ENCODE peak calls at places on chromosome 12, in six cellular contexts. M is HL-60, J is upper lobe of left lung, F is foreskin fibroblast, K is sigmoid colon, N is left ventricle myocardium inferior. U is an unnamed sample.

GRCh38 chr12:103884316-103884715 is 43.3 kb upstream of the NT5DC3 start:
- DNase-seq in M (no peak), J (no peak), F (peak), K (no peak), N (no peak), U (no peak)

GRCh38 chr12:95303476-95303875 is 85.9 kb downstream of the VEZT start:
- DNase-seq in M (no peak), J (no peak), F (peak), K (no peak), N (no peak), U (no peak)

GRCh38 chr12:28176295-28176694 is 14.0 kb upstream of the CCDC91 start:
- DNase-seq in M (no peak), J (no peak), F (no peak), K (no peak), N (no peak), U (no peak)

GRCh38 chr12:20508362-20508761 is 140.0 kb downstream of the PDE3A start:
- DNase-seq in M (no peak), J (no peak), F (no peak), K (no peak), N (no peak), U (no peak)

GRCh38 chr12:22687677-22688076 is 62.7 kb downstream of the ETNK1 start:
- DNase-seq in M (no peak), J (no peak), F (peak), K (no peak), N (no peak), U (no peak)

GRCh38 chr12:104653730-104654328 is 197.1 kb downstream of the CHST11 start:
- DNase-seq in M (no peak), J (no peak), F (no peak), K (no peak), N (no peak), U (no peak)

GRCh38 chr12:34396006-34396860 is 373.9 kb downstream of the ALG10 start:
- DNase-seq in M (no peak), J (peak), F (no peak), K (peak), N (peak), U (peak)

GRCh38 chr12:109199324-109199723 is 82.9 kb downstream of the ACACB start:
- DNase-seq in M (no peak), J (no peak), F (no peak), K (no peak), N (no peak), U (no peak)

GRCh38 chr12:2013111-2013510 is 8.9 kb upstream of the DCP1B start:
- DNase-seq in M (no peak), J (no peak), F (no peak), K (no peak), N (no peak), U (no peak)

GRCh38 chr12:8123124-8123888 is at the start of gene CLEC4A:
- DNase-seq in M (no peak), J (no peak), F (no peak), K (no peak), N (no peak), U (no peak)

GRCh38 chr12:115000038-115000437 is 316.1 kb upstream of the TBX3 start:
- DNase-seq in M (no peak), J (no peak), F (peak), K (no peak), N (no peak), U (no peak)

GRCh38 chr12:121637231-121637914 is 11.0 kb downstream of the ORAI1 start:
- DNase-seq in M (no peak), J (peak), F (no peak), K (no peak), N (no peak), U (peak)

GRCh38 chr12:41745593-41745992 is 399.1 kb downstream of the GXYLT1 start:
- DNase-seq in M (no peak), J (no peak), F (no peak), K (no peak), N (no peak), U (no peak)

GRCh38 chr12:100545092-100545491 is 28.4 kb upstream of the GAS2L3 start:
- DNase-seq in M (no peak), J (no peak), F (no peak), K (no peak), N (no peak), U (no peak)

GRCh38 chr12:113912761-113913295 is 53.3 kb downstream of the RBM19 start:
- DNase-seq in M (peak), J (peak), F (peak), K (no peak), N (peak), U (peak)

GRCh38 chr12:50581226-50582184 is 76.7 kb downstream of the DIP2B start:
- DNase-seq in M (no peak), J (no peak), F (peak), K (no peak), N (no peak), U (no peak)

GRCh38 chr12:3171195-3171591 is 94.0 kb downstream of the TSPAN9 start:
- DNase-seq in M (no peak), J (no peak), F (no peak), K (no peak), N (no peak), U (no peak)

GRCh38 chr12:121610239-121611149 is 15.8 kb upstream of the ORAI1 start:
- DNase-seq in M (no peak), J (no peak), F (peak), K (peak), N (no peak), U (no peak)

GRCh38 chr12:124577986-124578385 is 10.6 kb upstream of the NCOR2 start:
- DNase-seq in M (no peak), J (no peak), F (no peak), K (no peak), N (no peak), U (no peak)

GRCh38 chr12:29273178-29273843 is 107.7 kb downstream of the ERGIC2 start:
- DNase-seq in M (no peak), J (no peak), F (no peak), K (no peak), N (no peak), U (no peak)

GRCh38 chr12:96194572-96194889 is 356 bp downstream of the ELK3 start:
- DNase-seq in M (no peak), J (no peak), F (no peak), K (no peak), N (no peak), U (no peak)

GRCh38 chr12:7155471-7156034 is 25.4 kb downstream of the CLSTN3 start:
- DNase-seq in M (no peak), J (peak), F (no peak), K (peak), N (no peak), U (no peak)

GRCh38 chr12:110046451-110047187 is 1.7 kb downstream of the C12orf76 start:
- DNase-seq in M (peak), J (no peak), F (no peak), K (no peak), N (no peak), U (no peak)

GRCh38 chr12:76685246-76685678 is 78.7 kb upstream of the ZDHHC17 start:
- DNase-seq in M (no peak), J (no peak), F (peak), K (no peak), N (peak), U (no peak)

GRCh38 chr12:125688223-125688622 is 623.0 kb downstream of the AACS start:
- DNase-seq in M (no peak), J (no peak), F (no peak), K (no peak), N (no peak), U (no peak)

GRCh38 chr12:105507311-105508035 is 177.0 kb downstream of the C12orf75 start:
- DNase-seq in M (no peak), J (no peak), F (no peak), K (no peak), N (no peak), U (no peak)

GRCh38 chr12:100801335-100801734 is 6.8 kb downstream of the ANO4 start:
- DNase-seq in M (no peak), J (no peak), F (no peak), K (no peak), N (no peak), U (no peak)

GRCh38 chr12:75632452-75632851 is 121.0 kb upstream of the KRR1 start:
- DNase-seq in M (no peak), J (no peak), F (no peak), K (no peak), N (no peak), U (no peak)

GRCh38 chr12:120586216-120586615 is 5.0 kb upstream of the POP5 start:
- DNase-seq in M (no peak), J (no peak), F (no peak), K (no peak), N (no peak), U (no peak)

GRCh38 chr12:131309700-131310099 is 356.0 kb downstream of the ADGRD1 start:
- DNase-seq in M (no peak), J (no peak), F (no peak), K (no peak), N (no peak), U (no peak)

GRCh38 chr12:103181366-103182152 is 224.1 kb downstream of the ASCL1 start:
- DNase-seq in M (no peak), J (no peak), F (no peak), K (no peak), N (no peak), U (no peak)

GRCh38 chr12:117559978-117560377 is 198.6 kb upstream of the NOS1 start:
- DNase-seq in M (no peak), J (no peak), F (no peak), K (no peak), N (no peak), U (no peak)

GRCh38 chr12:56315626-56316473 is at the start of gene CNPY2:
- DNase-seq in M (peak), J (peak), F (peak), K (peak), N (peak), U (peak)
- TF ChIP-seq CTCF in M (no peak), J (peak), F (no peak), K (no peak), N (peak), U (no peak)

GRCh38 chr12:92615703-92616102 is 87.1 kb upstream of the PLEKHG7 start:
- DNase-seq in M (no peak), J (no peak), F (no peak), K (no peak), N (no peak), U (no peak)
- TF ChIP-seq CTCF in M (no peak), J (no peak), F (no peak), K (no peak), N (no peak), U (no peak)

DNA sequence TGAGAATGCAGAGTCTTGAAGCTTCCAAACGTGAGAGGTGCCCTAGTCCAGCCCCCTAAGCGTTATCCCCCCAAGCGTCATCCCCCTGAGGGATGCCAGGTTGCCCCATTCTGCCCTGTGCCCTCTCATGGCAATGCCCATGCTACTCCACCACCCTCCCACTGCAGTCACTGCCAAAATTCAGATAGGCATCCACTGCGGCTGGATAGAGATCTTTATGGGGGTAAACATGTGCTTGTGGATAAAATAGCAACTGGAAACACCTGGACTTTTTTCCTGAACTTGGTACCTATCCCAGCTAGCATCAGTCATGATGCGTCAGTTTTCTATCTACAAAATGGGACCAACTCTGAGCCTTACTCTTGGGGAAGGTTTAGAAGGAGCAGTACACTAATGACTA is 92.7 kb upstream of the HOXC13 start:
- DNase-seq in M (no peak), J (no peak), F (no peak), K (no peak), N (no peak), U (no peak)
- TF ChIP-seq CTCF in M (no peak), J (no peak), F (no peak), K (no peak), N (no peak), U (no peak)

GRCh38 chr12:52171950-52172512 is 19.8 kb downstream of the KRT80 start:
- DNase-seq in M (no peak), J (peak), F (peak), K (no peak), N (no peak), U (peak)
- TF ChIP-seq CTCF in M (peak), J (peak), F (peak), K (no peak), N (peak), U (peak)

GRCh38 chr12:43957732-43958131 is 121.9 kb downstream of the TMEM117 start:
- DNase-seq in M (peak), J (no peak), F (peak), K (no peak), N (no peak), U (no peak)
- TF ChIP-seq CTCF in M (peak), J (peak), F (peak), K (no peak), N (peak), U (peak)

GRCh38 chr12:79420146-79420618 is 270.6 kb downstream of the PAWR start:
- DNase-seq in M (no peak), J (no peak), F (peak), K (no peak), N (no peak), U (no peak)
- TF ChIP-seq CTCF in M (no peak), J (peak), F (peak), K (no peak), N (peak), U (no peak)

DNA sequence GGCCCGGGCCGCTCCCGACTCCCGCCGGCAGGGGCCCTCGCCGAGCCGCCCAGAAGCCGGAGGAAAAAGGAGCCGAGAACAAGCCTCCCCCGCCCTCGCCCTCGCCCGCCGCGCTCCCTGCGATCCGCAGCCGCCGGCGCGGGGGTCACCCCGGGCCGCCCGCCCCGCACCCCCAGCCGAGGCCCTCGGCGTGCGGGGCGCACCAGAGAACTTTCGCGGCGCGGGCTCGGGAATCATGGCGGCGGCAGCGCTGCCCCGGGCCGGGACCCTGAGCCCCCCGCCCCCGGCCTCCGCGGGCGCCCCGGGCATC is 519 bp downstream of the CDK2AP1 start:
- DNase-seq in M (no peak), J (peak), F (peak), K (peak), N (peak), U (peak)
- TF ChIP-seq CTCF in M (no peak), J (peak), F (peak), K (no peak), N (peak), U (peak)